ENCODE peak calls at places on chromosome 20, in five cellular contexts. One of them, this sample, is unnamed.

GRCh38 chr20:10115021-10115420 is 80.2 kb downstream of the ANKEF1 start:
- DNase-seq in GM12878: no peak
- DNase-seq in K562: no peak
- DNase-seq in HepG2: no peak
- DNase-seq in GM23338: no peak
- DNase-seq in this sample: no peak

GRCh38 chr20:12086359-12086758 is 168.7 kb downstream of the BTBD3 start:
- DNase-seq in GM12878: no peak
- DNase-seq in K562: no peak
- DNase-seq in HepG2: no peak
- DNase-seq in GM23338: no peak
- DNase-seq in this sample: no peak

GRCh38 chr20:41133709-41134361 is 3.5 kb upstream of the PLCG1 start:
- DNase-seq in GM12878: peak; percentile 94
- DNase-seq in K562: peak; percentile 70
- DNase-seq in HepG2: no peak
- DNase-seq in GM23338: no peak
- DNase-seq in this sample: no peak

GRCh38 chr20:44448753-44449546 is 26.7 kb upstream of the TTPAL start:
- DNase-seq in GM12878: peak; percentile 5
- DNase-seq in K562: peak; percentile 75
- DNase-seq in HepG2: peak; percentile 68
- DNase-seq in GM23338: peak; percentile 90
- DNase-seq in this sample: no peak

GRCh38 chr20:35257175-35257909 is 20.6 kb downstream of the MMP24OS start:
- DNase-seq in GM12878: no peak
- DNase-seq in K562: no peak
- DNase-seq in HepG2: no peak
- DNase-seq in GM23338: no peak
- DNase-seq in this sample: peak; percentile 81

GRCh38 chr20:5153612-5154542 is 27.1 kb downstream of the CDS2 start:
- DNase-seq in GM12878: no peak
- DNase-seq in K562: no peak
- DNase-seq in HepG2: peak; percentile 57
- DNase-seq in GM23338: no peak
- DNase-seq in this sample: no peak

GRCh38 chr20:5766085-5766764 is 16.0 kb downstream of the SHLD1 start:
- DNase-seq in GM12878: no peak
- DNase-seq in K562: no peak
- DNase-seq in HepG2: no peak
- DNase-seq in GM23338: no peak
- DNase-seq in this sample: no peak

GRCh38 chr20:41540916-41541315 is 77.3 kb downstream of the CHD6 start:
- DNase-seq in GM12878: no peak
- DNase-seq in K562: no peak
- DNase-seq in HepG2: no peak
- DNase-seq in GM23338: no peak
- DNase-seq in this sample: no peak

GRCh38 chr20:38395165-38395564 is 40.0 kb downstream of the SNHG17 start:
- DNase-seq in GM12878: no peak
- DNase-seq in K562: no peak
- DNase-seq in HepG2: no peak
- DNase-seq in GM23338: no peak
- DNase-seq in this sample: no peak

GRCh38 chr20:47318027-47318595 is 38.4 kb downstream of the ZMYND8 start:
- DNase-seq in GM12878: no peak
- DNase-seq in K562: peak; percentile 43
- DNase-seq in HepG2: peak; percentile 94
- DNase-seq in GM23338: no peak
- DNase-seq in this sample: no peak

GRCh38 chr20:44552950-44553908 is 29.1 kb upstream of the PKIG start:
- DNase-seq in GM12878: no peak
- DNase-seq in K562: peak; percentile 33
- DNase-seq in HepG2: peak; percentile 39
- DNase-seq in GM23338: no peak
- DNase-seq in this sample: peak; percentile 46

GRCh38 chr20:35901678-35902544 is 52.4 kb downstream of the SCAND1 start:
- DNase-seq in GM12878: no peak
- DNase-seq in K562: peak; percentile 85
- DNase-seq in HepG2: peak; percentile 33
- DNase-seq in GM23338: no peak
- DNase-seq in this sample: peak; percentile 76

GRCh38 chr20:35992713-35993335 is 24.4 kb downstream of the CNBD2 start:
- DNase-seq in GM12878: peak; percentile 9
- DNase-seq in K562: peak; percentile 79
- DNase-seq in HepG2: peak; percentile 81
- DNase-seq in GM23338: peak; percentile 85
- DNase-seq in this sample: peak; percentile 87

DNA sequence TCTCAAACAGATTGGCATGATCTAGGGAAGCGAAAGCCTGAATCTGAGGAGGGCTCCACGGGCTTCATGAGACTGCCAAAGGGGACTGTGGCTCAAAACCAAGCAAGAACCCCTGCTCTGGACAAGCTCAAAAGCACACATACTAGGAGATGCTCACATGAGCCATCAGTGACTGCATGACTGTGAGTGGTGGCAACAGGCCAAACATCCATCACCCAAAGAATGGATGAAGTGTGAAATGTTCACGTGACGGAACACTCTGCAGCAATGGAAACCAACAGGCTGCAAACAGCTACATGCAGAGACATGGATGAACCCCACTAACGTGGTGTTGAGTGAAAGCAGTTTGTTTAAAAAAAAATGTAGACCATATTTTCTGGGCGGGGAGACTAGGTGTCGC is 136.3 kb downstream of the PREX1 start:
- DNase-seq in GM12878: no peak
- DNase-seq in K562: no peak
- DNase-seq in HepG2: no peak
- DNase-seq in GM23338: no peak
- DNase-seq in this sample: no peak
- TF ChIP-seq JUNB in GM12878: no peak
- TF ChIP-seq JUNB in K562: no peak
- TF ChIP-seq JUNB in HepG2: no peak
- TF ChIP-seq JUNB in GM23338: no peak
- TF ChIP-seq JUNB in this sample: no peak

GRCh38 chr20:32190608-32191415 is 16.7 kb downstream of the PLAGL2 start:
- DNase-seq in GM12878: no peak
- DNase-seq in K562: no peak
- DNase-seq in HepG2: no peak
- DNase-seq in GM23338: peak; percentile 66
- DNase-seq in this sample: no peak

GRCh38 chr20:32192698-32193097 is 14.8 kb downstream of the PLAGL2 start:
- DNase-seq in GM12878: no peak
- DNase-seq in K562: no peak
- DNase-seq in HepG2: no peak
- DNase-seq in GM23338: no peak
- DNase-seq in this sample: no peak

GRCh38 chr20:32191422-32191821 is 16.1 kb downstream of the PLAGL2 start:
- DNase-seq in GM12878: no peak
- DNase-seq in K562: no peak
- DNase-seq in HepG2: no peak
- DNase-seq in GM23338: no peak
- DNase-seq in this sample: no peak

GRCh38 chr20:32189691-32190607 is 17.6 kb downstream of the PLAGL2 start:
- DNase-seq in GM12878: no peak
- DNase-seq in K562: no peak
- DNase-seq in HepG2: no peak
- DNase-seq in GM23338: peak; percentile 93
- DNase-seq in this sample: no peak

DNA sequence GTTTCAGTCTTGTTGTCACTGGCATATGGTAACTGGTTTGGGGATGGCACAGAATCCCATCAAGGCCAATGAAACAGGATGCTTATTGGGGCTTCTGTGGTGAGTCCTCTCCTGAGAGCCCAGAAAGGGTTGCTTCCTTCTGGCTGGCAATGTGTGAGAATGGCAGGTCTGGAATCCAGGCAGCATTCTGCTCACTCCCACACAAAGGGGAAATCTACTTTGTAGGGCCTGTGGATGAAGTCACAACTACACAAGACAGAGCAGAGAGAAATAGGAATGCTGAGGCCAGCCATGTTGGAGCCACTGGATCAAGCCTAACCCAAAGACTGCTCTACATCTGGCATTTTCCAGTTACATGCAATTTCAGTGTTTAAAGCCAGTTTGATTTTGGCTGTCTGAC is 15.7 kb downstream of the PLAGL2 start:
- DNase-seq in GM12878: no peak
- DNase-seq in K562: no peak
- DNase-seq in HepG2: no peak
- DNase-seq in GM23338: no peak
- DNase-seq in this sample: no peak
- TF ChIP-seq JUNB in GM12878: no peak
- TF ChIP-seq JUNB in K562: no peak
- TF ChIP-seq JUNB in HepG2: no peak
- TF ChIP-seq JUNB in GM23338: no peak
- TF ChIP-seq JUNB in this sample: no peak

GRCh38 chr20:23417861-23418260 is 3.4 kb downstream of the NAPB start:
- DNase-seq in GM12878: no peak
- DNase-seq in K562: no peak
- DNase-seq in HepG2: no peak
- DNase-seq in GM23338: no peak
- DNase-seq in this sample: no peak

GRCh38 chr20:23415958-23416583 is 5.2 kb downstream of the NAPB start:
- DNase-seq in GM12878: no peak
- DNase-seq in K562: no peak
- DNase-seq in HepG2: no peak
- DNase-seq in GM23338: no peak
- DNase-seq in this sample: no peak

GRCh38 chr20:23420943-23421925 is at the start of gene NAPB:
- DNase-seq in GM12878: peak; percentile 68
- DNase-seq in K562: peak; percentile 94
- DNase-seq in HepG2: peak; percentile 92
- DNase-seq in GM23338: peak; percentile 97
- DNase-seq in this sample: peak; percentile 94

GRCh38 chr20:23419657-23419994 is 1.7 kb downstream of the NAPB start:
- DNase-seq in GM12878: no peak
- DNase-seq in K562: no peak
- DNase-seq in HepG2: no peak
- DNase-seq in GM23338: no peak
- DNase-seq in this sample: no peak

DNA sequence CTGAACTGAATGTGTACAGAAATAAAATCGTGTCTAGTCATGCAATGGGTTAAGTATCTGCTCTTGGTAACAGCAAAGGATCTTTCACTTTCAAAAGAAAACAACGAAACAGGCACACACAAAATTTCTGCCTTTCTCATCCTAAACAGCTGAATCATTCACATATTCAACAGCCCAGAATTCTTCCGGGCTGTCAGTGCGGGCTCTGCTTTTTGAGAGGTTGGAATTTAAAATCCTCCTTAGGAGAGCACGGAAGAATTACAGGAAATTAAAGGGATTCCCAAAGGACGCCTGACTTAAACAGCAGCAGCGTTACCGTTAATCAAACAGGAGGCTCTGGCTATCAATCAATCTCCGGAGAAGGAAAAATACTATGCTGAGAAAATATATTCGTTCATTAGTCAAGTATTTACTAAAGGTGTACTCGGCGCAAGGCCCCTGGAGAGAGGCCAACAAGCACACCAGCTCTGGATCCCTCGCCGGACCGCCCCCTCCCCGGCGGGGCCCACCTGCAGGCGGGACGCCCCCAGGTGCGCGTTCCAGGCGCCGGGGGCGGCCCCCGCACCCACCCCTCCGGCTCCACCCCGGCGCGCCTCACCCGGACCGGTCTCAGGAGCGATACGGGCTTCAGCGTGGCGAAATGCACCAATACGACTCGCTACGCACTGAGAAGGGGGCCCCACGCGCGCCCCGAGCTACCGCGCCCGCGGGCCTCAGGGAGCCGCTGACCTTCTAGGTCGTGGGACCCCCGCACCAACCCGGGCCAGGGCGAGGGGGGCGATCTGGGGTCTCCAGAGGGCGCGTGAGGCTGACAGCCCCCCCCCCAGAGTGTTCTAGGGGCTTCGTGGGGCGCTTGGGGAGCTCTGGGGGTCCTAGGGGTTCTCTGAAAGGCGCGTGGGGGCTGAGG is 1.0 kb downstream of the NAPB start:
- DNase-seq in GM12878: no peak
- DNase-seq in K562: peak; percentile 47
- DNase-seq in HepG2: peak; percentile 62
- DNase-seq in GM23338: peak; percentile 20
- DNase-seq in this sample: peak; percentile 45
- TF ChIP-seq JUNB in GM12878: no peak
- TF ChIP-seq JUNB in K562: no peak
- TF ChIP-seq JUNB in HepG2: no peak
- TF ChIP-seq JUNB in GM23338: no peak
- TF ChIP-seq JUNB in this sample: no peak

DNA sequence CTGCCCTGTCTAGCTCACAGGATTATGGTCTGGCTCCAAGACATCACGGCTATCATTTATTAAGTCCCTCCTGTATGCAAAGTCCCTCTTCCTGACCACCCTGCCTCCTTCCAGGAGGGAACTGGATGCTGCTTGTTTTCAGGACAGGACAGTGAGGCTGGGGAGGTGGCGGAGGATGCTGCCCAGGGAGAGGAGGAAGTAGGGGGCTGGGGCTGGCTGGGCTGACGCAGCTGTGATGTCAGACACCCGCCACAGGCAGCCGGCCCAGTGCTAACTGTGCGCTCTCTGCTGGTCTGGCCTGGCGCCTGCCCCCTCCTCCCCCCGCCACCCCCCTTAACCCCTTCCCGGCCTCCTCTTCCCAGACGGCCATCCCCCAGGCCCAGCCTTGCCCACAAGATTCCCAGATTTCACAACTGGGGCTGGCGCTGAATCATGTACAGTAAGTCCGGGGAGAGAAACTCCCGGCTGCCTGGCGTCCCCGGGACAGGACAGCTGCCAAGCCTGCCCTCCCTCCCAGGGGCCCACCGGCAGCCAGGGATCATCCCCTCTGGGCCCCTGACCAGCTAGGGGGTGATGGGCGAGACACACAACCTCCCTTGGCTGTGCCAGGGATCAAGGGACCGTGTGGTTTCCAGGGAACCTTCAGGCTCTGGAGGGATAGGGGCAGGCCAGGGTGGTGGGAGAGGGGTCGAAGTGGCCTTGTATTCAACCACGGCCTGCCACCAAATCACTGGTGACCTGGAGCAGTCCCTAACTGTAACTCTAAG is 118.1 kb downstream of the CEBPB start:
- DNase-seq in GM12878: no peak
- DNase-seq in K562: peak; percentile 61
- DNase-seq in HepG2: peak; percentile 96
- DNase-seq in GM23338: peak; percentile 67
- DNase-seq in this sample: peak; percentile 90
- TF ChIP-seq JUNB in GM12878: no peak
- TF ChIP-seq JUNB in K562: no peak
- TF ChIP-seq JUNB in HepG2: no peak
- TF ChIP-seq JUNB in GM23338: no peak
- TF ChIP-seq JUNB in this sample: peak; percentile 77

GRCh38 chr20:3000852-3001523 is 42.4 kb upstream of the GNRH2 start:
- DNase-seq in GM12878: no peak
- DNase-seq in K562: peak; percentile 59
- DNase-seq in HepG2: no peak
- DNase-seq in GM23338: peak; percentile 63
- DNase-seq in this sample: peak; percentile 60
- TF ChIP-seq JUNB in GM12878: no peak
- TF ChIP-seq JUNB in K562: no peak
- TF ChIP-seq JUNB in HepG2: no peak
- TF ChIP-seq JUNB in GM23338: no peak
- TF ChIP-seq JUNB in this sample: no peak

GRCh38 chr20:9068896-9069663 is at the start of gene PLCB4:
- DNase-seq in GM12878: no peak
- DNase-seq in K562: peak; percentile 27
- DNase-seq in HepG2: no peak
- DNase-seq in GM23338: peak; percentile 56
- DNase-seq in this sample: peak; percentile 88
- TF ChIP-seq JUNB in GM12878: no peak
- TF ChIP-seq JUNB in K562: no peak
- TF ChIP-seq JUNB in HepG2: no peak
- TF ChIP-seq JUNB in GM23338: no peak
- TF ChIP-seq JUNB in this sample: no peak

This sample was measured in A549.